ENCODE peak calls at places on chromosomes 4 and X, in five cellular contexts. B is Right ventricle myocardium superior; J is activated CD4-positive, alpha-beta T cell treated with anti-CD3 and anti-CD28 coated beads for 4 hours; Q is small intestine; A is NAMALWA. W is an unnamed sample.

GRCh38 chr4:6986067-6986780 is 56.9 kb upstream of the TADA2B start:
- DNase-seq in A (no peak), J (no peak), Q (no peak), B (peak), W (no peak)

GRCh38 chr4:168150651-168151050 is 58.3 kb downstream of the ANXA10 start:
- DNase-seq in J (no peak), A (no peak), Q (no peak), B (no peak), W (no peak)

GRCh38 chr4:152128356-152128755 is 367.5 kb upstream of the GATB start:
- DNase-seq in B (no peak), A (no peak), Q (no peak), J (no peak), W (no peak)

GRCh38 chr4:2741626-2742025 is 14.5 kb downstream of the TNIP2 start:
- DNase-seq in A (no peak), B (no peak), J (no peak), Q (no peak), W (peak)

GRCh38 chrX:15293471-15293870 is 22.0 kb downstream of the ASB11 start:
- DNase-seq in J (no peak), B (no peak), Q (no peak), A (no peak), W (no peak)

GRCh38 chr4:151753056-151753455 is 7.8 kb downstream of the GATB start:
- DNase-seq in B (no peak), J (no peak), A (no peak), Q (no peak), W (no peak)

GRCh38 chrX:38805294-38806053 is 4.2 kb downstream of the MID1IP1 start:
- DNase-seq in J (peak), A (peak), B (peak), Q (peak), W (peak)

GRCh38 chrX:132426695-132427281 is 62.0 kb downstream of the MBNL3 start:
- DNase-seq in B (no peak), Q (no peak), A (no peak), J (no peak), W (no peak)

GRCh38 chr4:173057906-173058305 is 110.7 kb upstream of the GALNT7 start:
- DNase-seq in J (no peak), B (no peak), A (no peak), Q (no peak), W (no peak)

GRCh38 chr4:124686279-124686678 is 26.3 kb downstream of the ANKRD50 start:
- DNase-seq in Q (no peak), A (no peak), J (no peak), B (no peak), W (no peak)

GRCh38 chrX:16042980-16043379 is 80.4 kb upstream of the GRPR start:
- DNase-seq in A (no peak), J (no peak), B (no peak), Q (no peak), W (no peak)

GRCh38 chr4:18034099-18034498 is 12.5 kb upstream of the LCORL start:
- DNase-seq in B (no peak), J (no peak), Q (no peak), A (no peak), W (no peak)

GRCh38 chr4:31674313-31674947 is 954.3 kb downstream of the PCDH7 start:
- DNase-seq in B (no peak), A (peak), Q (peak), J (no peak), W (no peak)

GRCh38 chr4:163591614-163592020 is 97.1 kb downstream of the TMA16 start:
- DNase-seq in J (no peak), Q (no peak), B (no peak), A (peak), W (no peak)

GRCh38 chr4:186920486-186920885 is 196.8 kb upstream of the FAT1 start:
- DNase-seq in J (no peak), B (no peak), A (no peak), Q (no peak), W (no peak)

GRCh38 chr4:153488006-153488718 is 22.0 kb downstream of the TMEM131L start:
- DNase-seq in J (peak), B (peak), Q (no peak), A (peak), W (peak)

GRCh38 chrX:1361275-1361674 is 24.7 kb downstream of the IL3RA start:
- DNase-seq in B (no peak), A (no peak), J (no peak), Q (no peak), W (peak)

GRCh38 chr4:70651864-70652506 is 14.3 kb downstream of the JCHAIN start:
- DNase-seq in J (no peak), B (no peak), Q (peak), A (peak), W (no peak)

GRCh38 chrX:140502491-140503229 is 2.2 kb downstream of the SOX3 start:
- DNase-seq in J (no peak), A (no peak), Q (no peak), B (no peak), W (no peak)

GRCh38 chrX:41029332-41029731 is 55.9 kb upstream of the USP9X start:
- DNase-seq in J (no peak), B (no peak), A (no peak), Q (no peak), W (no peak)

GRCh38 chr4:168796362-168797106 is 213.5 kb downstream of the CBR4 start:
- DNase-seq in A (no peak), B (no peak), J (no peak), Q (peak), W (no peak)

GRCh38 chrX:66498672-66499296 is 140.1 kb downstream of the EDA2R start:
- DNase-seq in J (no peak), B (no peak), A (no peak), Q (no peak), W (no peak)

GRCh38 chr4:124530464-124531077 is 182.0 kb downstream of the ANKRD50 start:
- DNase-seq in A (no peak), J (no peak), Q (peak), B (no peak), W (no peak)

GRCh38 chr4:53763813-53764597 is 172.7 kb upstream of the LNX1 start:
- DNase-seq in J (no peak), B (no peak), Q (no peak), A (no peak), W (peak)

GRCh38 chr4:158374318-158374717 is 147.4 kb upstream of the RXFP1 start:
- DNase-seq in B (no peak), A (no peak), J (no peak), Q (no peak), W (no peak)

GRCh38 chr4:159747983-159748382 is 645.1 kb downstream of the RAPGEF2 start:
- DNase-seq in J (no peak), A (no peak), B (no peak), Q (no peak), W (peak)

GRCh38 chr4:124121511-124121934 is 591.0 kb downstream of the ANKRD50 start:
- DNase-seq in J (no peak), B (no peak), Q (no peak), A (no peak), W (no peak)

GRCh38 chrX:117645639-117646038 is 471.0 kb downstream of the KLHL13 start:
- DNase-seq in B (no peak), A (no peak), Q (peak), J (no peak), W (no peak)

GRCh38 chrX:149903889-149904748 is 23.1 kb downstream of the MAGEA8 start:
- DNase-seq in B (no peak), A (peak), Q (peak), J (no peak), W (no peak)

GRCh38 chr4:89142691-89143669 is 31.6 kb downstream of the TIGD2 start:
- DNase-seq in Q (peak), B (no peak), A (no peak), J (no peak), W (no peak)

W was measured in kidney.